ENCODE peak calls at places on chromosomes 12 and 14, in eight cellular contexts. One of them, this sample, is unnamed. For H3K4me1, the result is how much of the 10 kb centered on the place peaks cover.

GRCh38 chr12:132026061-132026795 is 76.5 kb downstream of the EP400 start:
- DNase-seq in ascending aorta: no peak
- DNase-seq in Panc1: no peak
- DNase-seq in lower lobe of right lung: no peak
- DNase-seq in CD4-positive, alpha-beta memory T cell: no peak
- DNase-seq in spleen: no peak
- DNase-seq in neural progenitor cell: no peak
- DNase-seq in thoracic aorta: no peak
- DNase-seq in this sample: no peak

GRCh38 chr12:7642876-7643309 is 22.8 kb downstream of the APOBEC1 start:
- DNase-seq in ascending aorta: no peak
- DNase-seq in Panc1: no peak
- DNase-seq in lower lobe of right lung: no peak
- DNase-seq in CD4-positive, alpha-beta memory T cell: no peak
- DNase-seq in spleen: no peak
- DNase-seq in neural progenitor cell: peak
- DNase-seq in thoracic aorta: no peak
- DNase-seq in this sample: peak

GRCh38 chr14:50670196-50670875 is 2.2 kb upstream of the SAV1 start:
- DNase-seq in ascending aorta: no peak
- DNase-seq in Panc1: no peak
- DNase-seq in lower lobe of right lung: no peak
- DNase-seq in CD4-positive, alpha-beta memory T cell: no peak
- DNase-seq in spleen: no peak
- DNase-seq in neural progenitor cell: peak
- DNase-seq in thoracic aorta: no peak
- DNase-seq in this sample: no peak

GRCh38 chr14:104094056-104094708 is 8.7 kb downstream of the ASPG start:
- DNase-seq in ascending aorta: no peak
- DNase-seq in Panc1: no peak
- DNase-seq in lower lobe of right lung: peak
- DNase-seq in CD4-positive, alpha-beta memory T cell: no peak
- DNase-seq in spleen: peak
- DNase-seq in neural progenitor cell: no peak
- DNase-seq in thoracic aorta: no peak
- DNase-seq in this sample: no peak

GRCh38 chr14:51652168-51653095 is 722 bp downstream of the FRMD6 start:
- DNase-seq in ascending aorta: peak
- DNase-seq in Panc1: no peak
- DNase-seq in lower lobe of right lung: peak
- DNase-seq in CD4-positive, alpha-beta memory T cell: no peak
- DNase-seq in spleen: peak
- DNase-seq in neural progenitor cell: peak
- DNase-seq in thoracic aorta: no peak
- DNase-seq in this sample: peak

GRCh38 chr12:66130267-66131066 is at the start of gene LLPH:
- DNase-seq in ascending aorta: peak
- DNase-seq in Panc1: peak
- DNase-seq in lower lobe of right lung: peak
- DNase-seq in CD4-positive, alpha-beta memory T cell: peak
- DNase-seq in spleen: peak
- DNase-seq in neural progenitor cell: peak
- DNase-seq in thoracic aorta: peak
- DNase-seq in this sample: peak

GRCh38 chr12:32366704-32367103 is 32.7 kb upstream of the FGD4 start:
- DNase-seq in ascending aorta: no peak
- DNase-seq in Panc1: no peak
- DNase-seq in lower lobe of right lung: no peak
- DNase-seq in CD4-positive, alpha-beta memory T cell: no peak
- DNase-seq in spleen: no peak
- DNase-seq in neural progenitor cell: no peak
- DNase-seq in thoracic aorta: no peak
- DNase-seq in this sample: no peak

GRCh38 chr12:57456145-57456700 is 1.1 kb downstream of the INHBE start:
- DNase-seq in ascending aorta: no peak
- DNase-seq in Panc1: no peak
- DNase-seq in lower lobe of right lung: no peak
- DNase-seq in CD4-positive, alpha-beta memory T cell: peak
- DNase-seq in spleen: peak
- DNase-seq in neural progenitor cell: peak
- DNase-seq in thoracic aorta: no peak
- DNase-seq in this sample: peak

GRCh38 chr14:99479903-99480855 is 480 bp downstream of the SETD3 start:
- DNase-seq in ascending aorta: peak
- DNase-seq in Panc1: no peak
- DNase-seq in lower lobe of right lung: peak
- DNase-seq in CD4-positive, alpha-beta memory T cell: peak
- DNase-seq in spleen: peak
- DNase-seq in neural progenitor cell: peak
- DNase-seq in thoracic aorta: peak
- DNase-seq in this sample: peak

GRCh38 chr12:114767906-114768697 is 84.1 kb upstream of the TBX3 start:
- DNase-seq in ascending aorta: no peak
- DNase-seq in Panc1: no peak
- DNase-seq in lower lobe of right lung: no peak
- DNase-seq in CD4-positive, alpha-beta memory T cell: no peak
- DNase-seq in spleen: peak
- DNase-seq in neural progenitor cell: no peak
- DNase-seq in thoracic aorta: no peak
- DNase-seq in this sample: no peak

GRCh38 chr12:78568326-78569020 is 296.1 kb upstream of the SYT1 start:
- DNase-seq in ascending aorta: no peak
- DNase-seq in Panc1: no peak
- DNase-seq in lower lobe of right lung: no peak
- DNase-seq in CD4-positive, alpha-beta memory T cell: no peak
- DNase-seq in spleen: no peak
- DNase-seq in neural progenitor cell: peak
- DNase-seq in thoracic aorta: no peak
- DNase-seq in this sample: no peak

GRCh38 chr12:21774358-21775129 is at the start of gene KCNJ8:
- DNase-seq in ascending aorta: peak
- DNase-seq in Panc1: no peak
- DNase-seq in lower lobe of right lung: peak
- DNase-seq in CD4-positive, alpha-beta memory T cell: no peak
- DNase-seq in spleen: peak
- DNase-seq in neural progenitor cell: peak
- DNase-seq in thoracic aorta: peak
- DNase-seq in this sample: no peak

GRCh38 chr12:13365782-13366366 is 169.3 kb downstream of the EMP1 start:
- DNase-seq in ascending aorta: no peak
- DNase-seq in Panc1: no peak
- DNase-seq in lower lobe of right lung: no peak
- DNase-seq in CD4-positive, alpha-beta memory T cell: no peak
- DNase-seq in spleen: no peak
- DNase-seq in neural progenitor cell: no peak
- DNase-seq in thoracic aorta: no peak
- DNase-seq in this sample: no peak

GRCh38 chr12:54082402-54082892 is 28.8 kb downstream of the HOXC4 start:
- DNase-seq in ascending aorta: no peak
- DNase-seq in Panc1: no peak
- DNase-seq in lower lobe of right lung: no peak
- DNase-seq in CD4-positive, alpha-beta memory T cell: peak
- DNase-seq in spleen: peak
- DNase-seq in neural progenitor cell: peak
- DNase-seq in thoracic aorta: no peak
- DNase-seq in this sample: peak

DNA sequence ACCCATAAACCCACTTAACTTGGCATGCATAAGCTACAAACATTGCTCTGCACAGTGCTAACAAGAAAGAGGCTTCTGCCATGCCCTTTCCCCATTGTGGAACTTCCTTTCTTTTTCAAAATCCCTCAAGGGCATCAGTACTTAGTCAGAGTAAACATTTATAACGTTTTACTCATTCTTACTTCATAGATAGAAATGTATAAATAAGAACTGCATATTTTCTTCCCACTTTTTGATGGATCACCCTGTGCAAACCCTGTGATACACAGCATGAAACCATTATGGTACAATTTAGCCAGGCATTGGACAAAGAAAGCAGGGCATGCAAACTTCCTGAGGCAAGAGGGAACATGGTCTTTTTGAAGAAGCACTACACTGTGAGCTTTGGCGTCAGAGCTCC is 113.8 kb upstream of the FOXG1 start:
- DNase-seq in ascending aorta: no peak
- DNase-seq in Panc1: peak
- DNase-seq in lower lobe of right lung: no peak
- DNase-seq in CD4-positive, alpha-beta memory T cell: no peak
- DNase-seq in spleen: no peak
- DNase-seq in neural progenitor cell: no peak
- DNase-seq in thoracic aorta: no peak
- DNase-seq in this sample: no peak
- H3K4me1 ChIP-seq in ascending aorta: under half
- H3K4me1 ChIP-seq in Panc1: under half
- H3K4me1 ChIP-seq in lower lobe of right lung: under half
- H3K4me1 ChIP-seq in CD4-positive, alpha-beta memory T cell: under half
- H3K4me1 ChIP-seq in spleen: under half
- H3K4me1 ChIP-seq in neural progenitor cell: under half
- H3K4me1 ChIP-seq in thoracic aorta: under half
- H3K4me1 ChIP-seq in this sample: under half

DNA sequence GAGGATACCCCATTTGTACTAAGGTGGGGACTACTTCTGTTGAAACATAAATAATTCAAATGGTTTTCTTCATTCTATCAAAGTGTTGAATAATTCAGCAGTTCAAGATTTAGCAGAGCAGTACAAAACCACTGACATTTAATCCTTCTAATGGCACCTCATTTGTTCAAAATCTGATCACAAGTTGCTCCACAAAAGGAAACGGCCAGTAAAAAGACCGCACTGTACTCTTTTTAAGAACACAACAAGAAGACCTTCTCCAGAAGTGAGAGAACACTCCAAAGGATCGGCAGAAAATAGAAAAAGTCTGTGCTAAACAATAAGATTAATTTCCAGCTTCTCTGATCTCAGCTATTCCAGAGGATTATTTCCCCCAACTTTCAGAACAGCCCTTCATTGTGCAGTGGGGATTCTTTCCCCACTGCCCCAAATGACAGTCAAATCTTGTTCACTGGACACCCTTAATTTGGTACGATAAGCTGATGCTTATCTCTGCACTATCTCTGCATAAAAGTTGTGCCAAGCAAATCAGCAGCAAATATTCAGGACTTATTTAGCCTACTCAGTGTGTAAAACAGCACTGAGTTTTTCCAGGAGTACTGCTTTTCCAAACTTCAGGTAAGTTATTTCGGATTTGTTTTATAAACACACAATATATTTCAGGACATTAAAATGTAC is 5.2 kb downstream of the MPHOSPH9 start:
- DNase-seq in ascending aorta: no peak
- DNase-seq in Panc1: no peak
- DNase-seq in lower lobe of right lung: no peak
- DNase-seq in CD4-positive, alpha-beta memory T cell: no peak
- DNase-seq in spleen: no peak
- DNase-seq in neural progenitor cell: no peak
- DNase-seq in thoracic aorta: no peak
- DNase-seq in this sample: no peak
- H3K4me3 ChIP-seq in ascending aorta: no peak
- H3K4me3 ChIP-seq in Panc1: no peak
- H3K4me3 ChIP-seq in lower lobe of right lung: no peak
- H3K4me3 ChIP-seq in CD4-positive, alpha-beta memory T cell: no peak
- H3K4me3 ChIP-seq in spleen: no peak
- H3K4me3 ChIP-seq in neural progenitor cell: no peak
- H3K4me3 ChIP-seq in thoracic aorta: no peak
- H3K4me3 ChIP-seq in this sample: no peak

GRCh38 chr12:111444706-111445310 is 39.1 kb downstream of the SH2B3 start:
- DNase-seq in ascending aorta: peak
- DNase-seq in Panc1: no peak
- DNase-seq in lower lobe of right lung: peak
- DNase-seq in CD4-positive, alpha-beta memory T cell: peak
- DNase-seq in spleen: peak
- DNase-seq in neural progenitor cell: peak
- DNase-seq in thoracic aorta: no peak
- DNase-seq in this sample: peak

GRCh38 chr12:111446631-111447570 is 41.2 kb downstream of the SH2B3 start:
- DNase-seq in ascending aorta: no peak
- DNase-seq in Panc1: no peak
- DNase-seq in lower lobe of right lung: no peak
- DNase-seq in CD4-positive, alpha-beta memory T cell: no peak
- DNase-seq in spleen: no peak
- DNase-seq in neural progenitor cell: no peak
- DNase-seq in thoracic aorta: no peak
- DNase-seq in this sample: no peak

GRCh38 chr12:111446044-111446581 is 40.4 kb downstream of the SH2B3 start:
- DNase-seq in ascending aorta: peak
- DNase-seq in Panc1: no peak
- DNase-seq in lower lobe of right lung: no peak
- DNase-seq in CD4-positive, alpha-beta memory T cell: no peak
- DNase-seq in spleen: no peak
- DNase-seq in neural progenitor cell: no peak
- DNase-seq in thoracic aorta: no peak
- DNase-seq in this sample: no peak

GRCh38 chr12:111444314-111444705 is 38.6 kb downstream of the SH2B3 start:
- DNase-seq in ascending aorta: peak
- DNase-seq in Panc1: no peak
- DNase-seq in lower lobe of right lung: no peak
- DNase-seq in CD4-positive, alpha-beta memory T cell: no peak
- DNase-seq in spleen: no peak
- DNase-seq in neural progenitor cell: no peak
- DNase-seq in thoracic aorta: no peak
- DNase-seq in this sample: peak

GRCh38 chr12:111445311-111446043 is 39.8 kb downstream of the SH2B3 start:
- DNase-seq in ascending aorta: peak
- DNase-seq in Panc1: no peak
- DNase-seq in lower lobe of right lung: no peak
- DNase-seq in CD4-positive, alpha-beta memory T cell: no peak
- DNase-seq in spleen: no peak
- DNase-seq in neural progenitor cell: no peak
- DNase-seq in thoracic aorta: no peak
- DNase-seq in this sample: no peak
- H3K4me1 ChIP-seq in ascending aorta: under half
- H3K4me1 ChIP-seq in Panc1: half or more
- H3K4me1 ChIP-seq in lower lobe of right lung: half or more
- H3K4me1 ChIP-seq in CD4-positive, alpha-beta memory T cell: half or more
- H3K4me1 ChIP-seq in spleen: half or more
- H3K4me1 ChIP-seq in neural progenitor cell: under half
- H3K4me1 ChIP-seq in thoracic aorta: under half
- H3K4me1 ChIP-seq in this sample: half or more

GRCh38 chr12:10131101-10131632 is 1.2 kb upstream of the CLEC7A start:
- DNase-seq in ascending aorta: no peak
- DNase-seq in Panc1: no peak
- DNase-seq in lower lobe of right lung: no peak
- DNase-seq in CD4-positive, alpha-beta memory T cell: no peak
- DNase-seq in spleen: no peak
- DNase-seq in neural progenitor cell: no peak
- DNase-seq in thoracic aorta: no peak
- DNase-seq in this sample: no peak

GRCh38 chr12:10128687-10129086 is 1.3 kb downstream of the CLEC7A start:
- DNase-seq in ascending aorta: no peak
- DNase-seq in Panc1: no peak
- DNase-seq in lower lobe of right lung: no peak
- DNase-seq in CD4-positive, alpha-beta memory T cell: no peak
- DNase-seq in spleen: no peak
- DNase-seq in neural progenitor cell: no peak
- DNase-seq in thoracic aorta: no peak
- DNase-seq in this sample: no peak

GRCh38 chr12:10132971-10133370 is 3.0 kb upstream of the CLEC7A start:
- DNase-seq in ascending aorta: no peak
- DNase-seq in Panc1: no peak
- DNase-seq in lower lobe of right lung: no peak
- DNase-seq in CD4-positive, alpha-beta memory T cell: no peak
- DNase-seq in spleen: no peak
- DNase-seq in neural progenitor cell: no peak
- DNase-seq in thoracic aorta: no peak
- DNase-seq in this sample: no peak

GRCh38 chr12:10126401-10126800 is 3.6 kb downstream of the CLEC7A start:
- DNase-seq in ascending aorta: no peak
- DNase-seq in Panc1: no peak
- DNase-seq in lower lobe of right lung: no peak
- DNase-seq in CD4-positive, alpha-beta memory T cell: no peak
- DNase-seq in spleen: no peak
- DNase-seq in neural progenitor cell: no peak
- DNase-seq in thoracic aorta: no peak
- DNase-seq in this sample: no peak

GRCh38 chr12:10130042-10130441 is at the start of gene CLEC7A:
- DNase-seq in ascending aorta: no peak
- DNase-seq in Panc1: no peak
- DNase-seq in lower lobe of right lung: no peak
- DNase-seq in CD4-positive, alpha-beta memory T cell: no peak
- DNase-seq in spleen: no peak
- DNase-seq in neural progenitor cell: no peak
- DNase-seq in thoracic aorta: no peak
- DNase-seq in this sample: peak
- H3K4me3 ChIP-seq in ascending aorta: peak
- H3K4me3 ChIP-seq in Panc1: no peak
- H3K4me3 ChIP-seq in lower lobe of right lung: peak
- H3K4me3 ChIP-seq in CD4-positive, alpha-beta memory T cell: no peak
- H3K4me3 ChIP-seq in spleen: peak
- H3K4me3 ChIP-seq in neural progenitor cell: no peak
- H3K4me3 ChIP-seq in thoracic aorta: peak
- H3K4me3 ChIP-seq in this sample: no peak